ENCODE peak calls at places on chromosomes 7 and 10, in six cellular contexts. M, H, U, O, N and S are unnamed samples.

GRCh38 chr10:60390224-60390626 is 550 bp upstream of the ANK3 start:
- DNase-seq in O (no peak), H (no peak), M (no peak), U (no peak), N (no peak), S (no peak)

GRCh38 chr7:155002411-155003214 is at the start of gene PAXIP1:
- DNase-seq in U (no peak), O (no peak), H (no peak), M (peak), N (peak), S (peak)

GRCh38 chr7:149620961-149621360 is 123.4 kb upstream of the ZNF746 start:
- DNase-seq in H (no peak), O (no peak), M (no peak), U (no peak), N (no peak), S (no peak)

GRCh38 chr10:17349717-17350116 is 104.7 kb downstream of the ST8SIA6 start:
- DNase-seq in U (no peak), M (no peak), N (no peak), H (no peak), O (no peak), S (no peak)

GRCh38 chr7:66837007-66837406 is 84.0 kb upstream of the TMEM248 start:
- DNase-seq in O (no peak), N (no peak), U (no peak), M (no peak), H (no peak), S (no peak)

GRCh38 chr7:93117852-93118530 is at the start of gene SAMD9:
- DNase-seq in H (peak), N (no peak), U (peak), M (no peak), O (peak), S (no peak)

GRCh38 chr10:129756912-129757861 is 206.9 kb downstream of the EBF3 start:
- DNase-seq in N (no peak), O (peak), H (no peak), U (no peak), M (no peak), S (peak)

GRCh38 chr7:78395298-78396120 is 596.9 kb downstream of the PHTF2 start:
- DNase-seq in M (no peak), U (no peak), H (no peak), N (no peak), O (no peak), S (no peak)

GRCh38 chr10:26439436-26440090 is 1.4 kb downstream of the APBB1IP start:
- DNase-seq in U (no peak), O (no peak), H (no peak), M (no peak), N (no peak), S (no peak)

GRCh38 chr10:71234970-71235681 is 22.8 kb downstream of the UNC5B start:
- DNase-seq in U (peak), H (no peak), N (peak), M (no peak), O (peak), S (peak)

GRCh38 chr10:8088504-8088903 is 34.0 kb downstream of the GATA3 start:
- DNase-seq in O (no peak), U (no peak), N (no peak), M (no peak), H (no peak), S (no peak)

GRCh38 chr10:110057461-110057860 is 49.7 kb downstream of the ADD3 start:
- DNase-seq in H (no peak), N (no peak), M (no peak), O (no peak), U (peak), S (no peak)

GRCh38 chr10:5956146-5956914 is 21.0 kb downstream of the IL15RA start:
- DNase-seq in U (no peak), M (no peak), N (no peak), O (no peak), H (no peak), S (no peak)

GRCh38 chr7:2193120-2193519 is 39.6 kb downstream of the MAD1L1 start:
- DNase-seq in U (no peak), O (no peak), H (no peak), N (peak), M (no peak), S (no peak)

GRCh38 chr7:80770061-80770460 is 131.6 kb downstream of the CD36 start:
- DNase-seq in O (no peak), N (no peak), H (no peak), M (no peak), U (no peak), S (no peak)

GRCh38 chr7:150657526-150657925 is 25.3 kb upstream of the GIMAP6 start:
- DNase-seq in N (no peak), U (no peak), O (no peak), H (no peak), M (no peak), S (no peak)

GRCh38 chr7:40498933-40499332 is 364.1 kb downstream of the SUGCT start:
- DNase-seq in H (no peak), M (no peak), N (peak), U (no peak), O (no peak), S (no peak)

GRCh38 chr10:103724074-103724473 is 131.3 kb downstream of the SH3PXD2A start:
- DNase-seq in N (no peak), M (no peak), U (no peak), H (no peak), O (no peak), S (no peak)
- TF ChIP-seq CTCF in N (no peak), M (no peak), U (no peak), H (no peak), O (no peak), S (no peak)

GRCh38 chr10:118712080-118712479 is 42.7 kb downstream of the CACUL1 start:
- DNase-seq in U (no peak), H (no peak), N (no peak), M (no peak), O (no peak), S (no peak)

GRCh38 chr10:118710487-118710886 is 44.3 kb downstream of the CACUL1 start:
- DNase-seq in H (no peak), U (no peak), N (no peak), M (no peak), O (no peak), S (no peak)

GRCh38 chr10:118708571-118708970 is 46.2 kb downstream of the CACUL1 start:
- DNase-seq in N (no peak), O (no peak), U (no peak), M (no peak), H (no peak), S (no peak)

DNA sequence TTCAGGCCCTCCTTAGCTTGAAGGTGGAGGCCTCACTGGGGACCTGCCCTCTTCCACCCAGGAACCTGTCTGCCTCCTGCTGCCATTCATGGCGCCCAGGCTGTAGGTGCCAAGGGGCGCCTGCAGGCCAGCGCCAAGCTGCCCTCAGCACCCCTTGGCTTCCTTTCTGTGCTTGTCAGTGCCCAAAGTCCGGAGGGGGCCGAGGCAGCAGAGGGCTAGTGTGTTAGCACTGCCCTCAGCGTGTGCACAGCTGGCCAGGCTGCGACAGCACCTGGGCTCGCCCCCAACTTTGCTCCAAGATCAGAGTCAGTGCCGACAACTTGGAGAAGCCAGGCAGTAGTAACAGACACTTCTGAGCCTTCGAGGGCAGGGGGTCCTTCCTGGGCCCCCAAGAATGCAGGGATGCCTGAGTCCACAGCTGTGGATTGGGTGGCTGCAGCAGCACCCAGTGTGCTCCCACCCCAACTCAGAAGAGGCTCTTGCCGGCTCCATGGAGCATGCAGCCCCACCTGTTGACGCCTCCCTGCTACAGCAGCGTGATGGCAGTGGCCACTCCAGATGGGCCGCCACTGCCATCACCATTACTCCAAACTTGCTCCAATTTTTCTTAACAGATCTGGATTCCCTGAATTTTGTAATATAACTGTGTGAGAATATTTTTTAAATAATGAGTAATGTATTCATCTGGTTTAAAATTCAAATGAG is 41.7 kb downstream of the CACUL1 start:
- DNase-seq in U (no peak), N (no peak), M (no peak), O (no peak), H (no peak), S (no peak)
- TF ChIP-seq CTCF in U (peak), N (no peak), M (peak), O (peak), H (peak), S (no peak)

GRCh38 chr10:95906675-95907453 is 911 bp upstream of the CC2D2B start:
- DNase-seq in H (peak), O (peak), N (peak), M (no peak), U (peak), S (peak)
- TF ChIP-seq CTCF in H (peak), O (peak), N (no peak), M (peak), U (peak), S (no peak)

GRCh38 chr7:72754312-72754711 is 73.7 kb downstream of the TYW1B start:
- DNase-seq in U (no peak), H (no peak), O (no peak), N (no peak), M (no peak), S (no peak)

GRCh38 chr7:72753781-72754180 is 74.2 kb downstream of the TYW1B start:
- DNase-seq in O (no peak), N (no peak), U (no peak), H (no peak), M (no peak), S (no peak)

GRCh38 chr7:72751378-72751777 is 76.6 kb downstream of the TYW1B start:
- DNase-seq in M (no peak), N (no peak), U (no peak), H (no peak), O (no peak), S (no peak)

GRCh38 chr7:72751978-72752377 is 76.0 kb downstream of the TYW1B start:
- DNase-seq in M (no peak), N (no peak), H (no peak), O (no peak), U (no peak), S (no peak)
- TF ChIP-seq CTCF in M (peak), N (no peak), H (peak), O (no peak), U (no peak), S (no peak)

DNA sequence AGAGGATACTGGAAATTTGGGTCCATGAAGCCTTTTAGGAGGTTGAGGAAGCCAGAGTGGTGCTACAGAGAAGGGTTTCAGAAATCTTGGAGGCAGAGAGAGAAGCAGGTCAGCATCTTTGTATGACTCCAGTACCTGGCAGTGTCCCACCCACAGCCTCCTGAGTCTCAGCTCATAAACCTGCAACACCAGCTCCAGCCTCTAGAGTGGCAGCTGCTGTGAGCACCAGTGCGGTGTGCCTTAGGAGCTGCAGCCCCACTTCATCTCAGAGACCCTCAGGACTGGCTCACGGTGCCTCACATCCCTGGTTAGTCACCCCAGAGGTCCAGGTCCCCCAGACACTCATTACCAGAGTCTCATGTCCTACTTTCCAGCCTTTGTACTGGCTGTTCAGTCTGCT is 84.8 kb upstream of the PRKAR2B start:
- DNase-seq in H (no peak), M (no peak), U (no peak), O (no peak), N (no peak), S (no peak)
- TF ChIP-seq CTCF in H (peak), M (peak), U (no peak), O (peak), N (no peak), S (peak)

DNA sequence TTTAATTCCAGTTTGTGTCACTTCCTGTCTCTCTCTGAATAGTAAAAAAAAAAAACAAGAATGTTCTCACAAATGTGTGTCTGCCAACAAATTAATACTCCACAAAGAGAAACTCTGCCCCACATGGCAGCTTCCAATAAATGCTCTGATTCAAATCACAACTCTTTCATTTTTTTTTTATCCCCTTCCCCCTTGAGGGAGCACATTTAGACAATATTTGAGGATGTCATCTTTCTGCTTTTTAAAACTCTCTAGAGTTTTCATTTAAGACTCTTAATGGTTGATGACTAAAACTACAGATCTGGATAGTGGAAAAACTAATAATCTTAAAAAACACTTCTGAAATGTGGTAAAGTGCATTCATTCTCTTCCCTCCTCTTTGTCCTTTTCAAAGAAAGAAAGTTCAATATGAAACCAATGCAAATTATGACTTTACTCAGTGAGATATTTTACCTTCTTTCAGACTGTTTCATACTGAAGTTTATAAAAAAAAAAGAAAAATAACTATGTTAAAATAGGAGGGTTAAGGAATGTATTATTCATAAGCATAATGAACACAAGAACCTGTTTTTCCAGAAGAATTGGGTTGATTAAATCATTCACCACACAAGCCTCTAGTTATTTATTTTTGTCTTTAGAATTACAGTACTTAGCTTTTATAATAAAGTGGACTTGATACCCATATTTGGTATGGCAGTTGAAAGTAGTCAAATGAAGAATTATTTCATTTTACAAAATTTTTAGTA is 42.4 kb downstream of the ARID5B start:
- DNase-seq in U (no peak), N (no peak), O (peak), M (no peak), H (peak), S (no peak)
- TF ChIP-seq CTCF in U (no peak), N (peak), O (no peak), M (peak), H (peak), S (no peak)